ENCODE peak calls at places on chromosomes 2 and 18, in four cellular contexts. One of them, this sample, is unnamed.

GRCh38 chr2:161239416-161240109 is 68.7 kb upstream of the PSMD14 start:
- DNase-seq in IMR-90: no peak
- DNase-seq in H1: peak
- DNase-seq in mesendoderm: peak
- DNase-seq in this sample: peak

GRCh38 chr2:72573232-72573631 is 252.6 kb downstream of the EXOC6B start:
- DNase-seq in H1: no peak
- DNase-seq in mesendoderm: peak
- DNase-seq in IMR-90: no peak
- DNase-seq in this sample: no peak

GRCh38 chr18:24657461-24657860 is 197.0 kb downstream of the HRH4 start:
- DNase-seq in IMR-90: no peak
- DNase-seq in mesendoderm: no peak
- DNase-seq in H1: no peak
- DNase-seq in this sample: no peak

GRCh38 chr2:37812414-37812813 is 112.7 kb upstream of the RMDN2 start:
- DNase-seq in mesendoderm: no peak
- DNase-seq in H1: no peak
- DNase-seq in IMR-90: no peak
- DNase-seq in this sample: no peak

GRCh38 chr18:56200381-56200831 is 438.0 kb downstream of the TXNL1 start:
- DNase-seq in mesendoderm: peak
- DNase-seq in IMR-90: peak
- DNase-seq in H1: no peak
- DNase-seq in this sample: no peak

GRCh38 chr2:70145851-70146739 is 44.7 kb downstream of the C2orf42 start:
- DNase-seq in mesendoderm: no peak
- DNase-seq in IMR-90: no peak
- DNase-seq in H1: no peak
- DNase-seq in this sample: no peak

GRCh38 chr2:54940723-54941122 is 109.5 kb downstream of the RTN4 start:
- DNase-seq in IMR-90: no peak
- DNase-seq in H1: no peak
- DNase-seq in mesendoderm: no peak
- DNase-seq in this sample: no peak

GRCh38 chr2:75099521-75099922 is 99.8 kb downstream of the TACR1 start:
- DNase-seq in IMR-90: no peak
- DNase-seq in H1: no peak
- DNase-seq in mesendoderm: no peak
- DNase-seq in this sample: no peak

GRCh38 chr2:12261993-12262680 is 454.6 kb upstream of the TRIB2 start:
- DNase-seq in H1: no peak
- DNase-seq in IMR-90: peak
- DNase-seq in mesendoderm: peak
- DNase-seq in this sample: no peak

GRCh38 chr2:55995206-55995605 is 71.6 kb upstream of the EFEMP1 start:
- DNase-seq in mesendoderm: no peak
- DNase-seq in IMR-90: no peak
- DNase-seq in H1: no peak
- DNase-seq in this sample: no peak

GRCh38 chr2:55989405-55989804 is 65.8 kb upstream of the EFEMP1 start:
- DNase-seq in H1: no peak
- DNase-seq in IMR-90: no peak
- DNase-seq in mesendoderm: no peak
- DNase-seq in this sample: no peak

GRCh38 chr2:55992465-55992864 is 68.9 kb upstream of the EFEMP1 start:
- DNase-seq in IMR-90: peak
- DNase-seq in H1: no peak
- DNase-seq in mesendoderm: no peak
- DNase-seq in this sample: no peak

GRCh38 chr2:55993685-55994084 is 70.1 kb upstream of the EFEMP1 start:
- DNase-seq in H1: no peak
- DNase-seq in mesendoderm: no peak
- DNase-seq in IMR-90: no peak
- DNase-seq in this sample: no peak
- H3K56ac ChIP-seq in H1: no peak
- H3K56ac ChIP-seq in mesendoderm: no peak
- H3K56ac ChIP-seq in IMR-90: no peak
- H3K56ac ChIP-seq in this sample: no peak

GRCh38 chr18:43134876-43135275 is 19.4 kb upstream of the RIT2 start:
- DNase-seq in H1: no peak
- DNase-seq in mesendoderm: peak
- DNase-seq in IMR-90: no peak
- DNase-seq in this sample: no peak
- H3K56ac ChIP-seq in H1: no peak
- H3K56ac ChIP-seq in mesendoderm: no peak
- H3K56ac ChIP-seq in IMR-90: no peak
- H3K56ac ChIP-seq in this sample: no peak

GRCh38 chr2:68030529-68030928 is 32.3 kb downstream of the C1D start:
- DNase-seq in H1: no peak
- DNase-seq in mesendoderm: no peak
- DNase-seq in IMR-90: no peak
- DNase-seq in this sample: no peak

GRCh38 chr2:68032702-68033101 is 30.1 kb downstream of the C1D start:
- DNase-seq in IMR-90: no peak
- DNase-seq in H1: no peak
- DNase-seq in mesendoderm: no peak
- DNase-seq in this sample: peak

GRCh38 chr2:68027959-68028358 is 34.8 kb downstream of the C1D start:
- DNase-seq in IMR-90: peak
- DNase-seq in H1: no peak
- DNase-seq in mesendoderm: no peak
- DNase-seq in this sample: no peak

GRCh38 chr2:68031546-68032160 is 31.2 kb downstream of the C1D start:
- DNase-seq in H1: no peak
- DNase-seq in mesendoderm: peak
- DNase-seq in IMR-90: peak
- DNase-seq in this sample: no peak

DNA sequence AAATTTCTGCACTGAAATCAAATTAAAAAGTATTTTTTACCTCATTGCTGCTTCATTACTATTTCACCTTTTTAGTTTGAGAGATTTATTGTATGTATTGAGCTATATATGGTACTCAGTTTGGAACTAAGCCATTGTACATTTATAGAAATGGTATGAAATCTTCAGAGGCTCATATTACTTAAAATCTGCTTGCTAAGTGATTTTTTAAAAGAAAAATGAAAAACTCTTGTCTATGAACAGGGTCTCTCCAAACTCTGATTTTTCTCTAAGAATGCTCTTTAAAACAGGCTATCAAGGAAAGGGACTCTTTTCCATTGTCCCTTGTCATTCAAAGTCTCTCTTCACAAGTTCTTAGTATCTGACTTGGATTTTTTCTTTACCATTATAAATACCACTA is 31.8 kb downstream of the C1D start:
- DNase-seq in H1: no peak
- DNase-seq in mesendoderm: no peak
- DNase-seq in IMR-90: peak
- DNase-seq in this sample: no peak
- H3K56ac ChIP-seq in H1: no peak
- H3K56ac ChIP-seq in mesendoderm: no peak
- H3K56ac ChIP-seq in IMR-90: no peak
- H3K56ac ChIP-seq in this sample: no peak

GRCh38 chr2:46373238-46373637 is 76.0 kb downstream of the EPAS1 start:
- DNase-seq in mesendoderm: no peak
- DNase-seq in H1: no peak
- DNase-seq in IMR-90: no peak
- DNase-seq in this sample: no peak

GRCh38 chr2:46377287-46377605 is 80.0 kb downstream of the EPAS1 start:
- DNase-seq in IMR-90: no peak
- DNase-seq in mesendoderm: no peak
- DNase-seq in H1: no peak
- DNase-seq in this sample: no peak

GRCh38 chr2:46377666-46378560 is 80.7 kb downstream of the EPAS1 start:
- DNase-seq in H1: no peak
- DNase-seq in IMR-90: no peak
- DNase-seq in mesendoderm: no peak
- DNase-seq in this sample: peak

GRCh38 chr2:46376586-46377286 is 79.5 kb downstream of the EPAS1 start:
- DNase-seq in IMR-90: no peak
- DNase-seq in mesendoderm: peak
- DNase-seq in H1: no peak
- DNase-seq in this sample: no peak

DNA sequence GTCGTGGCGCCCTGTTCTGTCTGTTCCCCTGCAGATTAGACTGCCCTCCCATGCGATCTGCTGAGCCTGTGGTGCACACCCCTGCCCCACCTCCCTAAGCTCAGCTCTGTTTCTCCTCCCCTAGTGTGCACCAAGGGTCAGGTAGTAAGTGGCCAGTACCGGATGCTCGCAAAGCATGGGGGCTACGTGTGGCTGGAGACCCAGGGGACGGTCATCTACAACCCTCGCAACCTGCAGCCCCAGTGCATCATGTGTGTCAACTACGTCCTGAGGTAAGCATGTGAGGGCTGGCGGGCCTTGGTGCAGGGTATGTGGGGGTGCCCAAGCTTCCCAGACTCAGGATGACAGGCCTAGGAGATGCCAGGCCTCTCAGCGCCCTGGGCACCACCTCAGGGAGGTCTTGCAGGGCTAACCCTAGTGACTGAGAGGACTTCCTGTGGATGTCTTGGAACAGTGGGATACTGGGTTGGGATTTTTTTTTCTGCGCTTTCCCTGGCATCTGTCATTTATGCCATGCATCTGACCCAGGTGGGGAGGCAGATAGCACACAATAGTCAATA is 78.4 kb downstream of the EPAS1 start:
- DNase-seq in mesendoderm: no peak
- DNase-seq in IMR-90: no peak
- DNase-seq in H1: no peak
- DNase-seq in this sample: no peak
- H3K56ac ChIP-seq in mesendoderm: no peak
- H3K56ac ChIP-seq in IMR-90: no peak
- H3K56ac ChIP-seq in H1: no peak
- H3K56ac ChIP-seq in this sample: no peak

DNA sequence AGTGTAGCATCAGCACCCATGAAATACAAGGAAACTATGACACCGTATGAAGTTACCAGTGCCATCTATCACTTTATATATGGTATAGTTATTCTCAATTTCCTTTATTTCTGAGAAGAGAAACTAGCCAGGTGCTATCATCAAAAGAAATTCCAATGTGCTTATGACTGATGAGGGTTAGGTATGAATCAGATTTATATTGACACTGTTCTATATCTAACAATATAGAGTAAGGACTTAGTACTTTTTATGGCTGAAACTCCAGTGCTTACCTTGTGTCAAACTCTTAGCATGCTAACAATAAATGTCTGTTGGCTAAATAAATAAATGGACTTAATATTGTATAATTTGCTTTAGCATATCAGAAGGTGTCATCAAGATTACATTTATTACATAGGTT is 6.9 kb downstream of the METTL4 start:
- DNase-seq in IMR-90: no peak
- DNase-seq in mesendoderm: no peak
- DNase-seq in H1: no peak
- DNase-seq in this sample: no peak
- H3K56ac ChIP-seq in IMR-90: no peak
- H3K56ac ChIP-seq in mesendoderm: no peak
- H3K56ac ChIP-seq in H1: no peak
- H3K56ac ChIP-seq in this sample: no peak

GRCh38 chr2:187261705-187262104 is 186.3 kb downstream of the CALCRL start:
- DNase-seq in IMR-90: no peak
- DNase-seq in mesendoderm: no peak
- DNase-seq in H1: no peak
- DNase-seq in this sample: no peak
- H3K56ac ChIP-seq in IMR-90: no peak
- H3K56ac ChIP-seq in mesendoderm: no peak
- H3K56ac ChIP-seq in H1: no peak
- H3K56ac ChIP-seq in this sample: no peak

GRCh38 chr2:223979730-223980396 is 22.6 kb downstream of the MRPL44 start:
- DNase-seq in IMR-90: peak
- DNase-seq in H1: no peak
- DNase-seq in mesendoderm: no peak
- DNase-seq in this sample: no peak
- H3K56ac ChIP-seq in IMR-90: no peak
- H3K56ac ChIP-seq in H1: no peak
- H3K56ac ChIP-seq in mesendoderm: no peak
- H3K56ac ChIP-seq in this sample: no peak

GRCh38 chr2:182718459-182718858 is 2.4 kb downstream of the DNAJC10 start:
- DNase-seq in H1: no peak
- DNase-seq in IMR-90: no peak
- DNase-seq in mesendoderm: no peak
- DNase-seq in this sample: no peak
- H3K56ac ChIP-seq in H1: no peak
- H3K56ac ChIP-seq in IMR-90: no peak
- H3K56ac ChIP-seq in mesendoderm: no peak
- H3K56ac ChIP-seq in this sample: no peak

DNA sequence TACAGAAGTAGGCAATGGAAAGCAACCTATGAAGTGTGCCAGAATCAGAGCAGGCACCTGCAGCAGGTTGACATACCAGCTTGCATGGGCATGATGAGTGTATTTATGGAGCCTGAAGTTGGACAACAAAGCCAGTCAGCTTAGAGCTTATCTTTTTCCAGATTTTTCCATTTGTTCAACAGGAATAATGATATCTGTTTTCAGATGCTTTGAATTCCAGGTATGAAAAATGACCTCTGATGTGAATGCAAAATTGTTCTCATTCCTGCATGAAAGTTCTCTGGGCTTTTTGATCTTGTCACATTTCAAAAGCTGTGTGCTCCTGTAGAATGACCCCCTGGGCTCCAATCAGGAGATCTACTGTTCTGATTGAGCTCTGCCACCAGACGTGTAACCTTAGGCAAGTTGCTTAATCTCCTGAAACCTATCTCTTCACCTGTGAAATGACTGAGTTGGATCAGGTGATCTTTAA is 38.2 kb upstream of the VIT start:
- DNase-seq in H1: no peak
- DNase-seq in mesendoderm: peak
- DNase-seq in IMR-90: no peak
- DNase-seq in this sample: no peak
- H3K56ac ChIP-seq in H1: no peak
- H3K56ac ChIP-seq in mesendoderm: no peak
- H3K56ac ChIP-seq in IMR-90: no peak
- H3K56ac ChIP-seq in this sample: no peak

DNA sequence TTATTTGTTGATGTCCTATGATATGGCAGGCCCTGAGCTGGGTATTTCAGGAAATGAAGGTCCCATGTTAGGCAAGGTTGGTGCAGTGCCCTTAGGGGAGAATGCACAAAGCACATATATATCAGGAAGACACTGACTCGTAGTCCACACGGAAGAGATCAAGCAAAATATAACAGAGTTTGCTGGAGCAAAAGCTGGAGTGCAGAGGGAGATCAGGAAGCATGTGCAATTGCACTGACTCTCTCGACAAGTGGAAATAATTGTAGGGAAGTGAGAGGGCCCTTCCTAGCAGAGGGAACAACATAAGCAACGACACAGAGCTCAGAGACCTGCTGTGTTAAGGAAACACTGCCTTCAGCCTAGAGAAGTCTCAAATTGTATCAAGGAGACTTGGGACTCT is 4.2 kb downstream of the ZNF385B start:
- DNase-seq in mesendoderm: no peak
- DNase-seq in IMR-90: no peak
- DNase-seq in H1: no peak
- DNase-seq in this sample: no peak
- H3K56ac ChIP-seq in mesendoderm: no peak
- H3K56ac ChIP-seq in IMR-90: no peak
- H3K56ac ChIP-seq in H1: no peak
- H3K56ac ChIP-seq in this sample: no peak